ENCODE peak calls at places on chromosomes 12 and 14, in four cellular contexts. K, A, D and W are unnamed samples.

GRCh38 chr14:56248442-56248841 is 130.2 kb downstream of the PELI2 start:
- DNase-seq in K (no peak), A (no peak), D (no peak), W (no peak)

GRCh38 chr14:64504310-64504896 is at the start of gene ZBTB1:
- DNase-seq in K (peak; percentile 87), A (peak; percentile 79), D (peak; percentile 93), W (peak; percentile 90)

GRCh38 chr12:104106965-104107364 is 31.0 kb downstream of the NFYB start:
- DNase-seq in K (no peak), A (no peak), D (no peak), W (no peak)

GRCh38 chr12:51905507-51906438 is 1.5 kb upstream of the ACVRL1 start:
- DNase-seq in K (no peak), A (no peak), D (peak; percentile 81), W (peak; percentile 72)

GRCh38 chr12:51759175-51759574 is 89.3 kb downstream of the FIGNL2 start:
- DNase-seq in K (no peak), A (no peak), D (no peak), W (no peak)

GRCh38 chr14:90697577-90698206 is 118.5 kb downstream of the TTC7B start:
- DNase-seq in K (peak; percentile 78), A (peak; percentile 50), D (peak; percentile 88), W (no peak)

GRCh38 chr12:948238-948637 is 1.3 kb downstream of the RAD52 start:
- DNase-seq in K (no peak), A (no peak), D (no peak), W (no peak)

GRCh38 chr12:92389466-92389865 is 243.8 kb upstream of the BTG1 start:
- DNase-seq in K (no peak), A (no peak), D (no peak), W (no peak)

GRCh38 chr14:69931960-69932359 is 52.7 kb downstream of the SMOC1 start:
- DNase-seq in K (no peak), A (no peak), D (no peak), W (no peak)

GRCh38 chr14:53306267-53306721 is 153.2 kb upstream of the DDHD1 start:
- DNase-seq in K (no peak), A (no peak), D (peak; percentile 78), W (peak; percentile 53)

GRCh38 chr14:35268946-35269345 is 23.2 kb upstream of the PSMA6 start:
- DNase-seq in K (no peak), A (no peak), D (no peak), W (no peak)

GRCh38 chr12:130998136-130998535 is 44.4 kb downstream of the ADGRD1 start:
- DNase-seq in K (peak; percentile 3), A (no peak), D (no peak), W (no peak)

GRCh38 chr12:14873440-14874185 is 12.0 kb downstream of the MGP start:
- DNase-seq in K (no peak), A (no peak), D (no peak), W (no peak)

GRCh38 chr12:87155616-87156015 is 873.6 kb downstream of the C12orf50 start:
- DNase-seq in K (no peak), A (no peak), D (peak; percentile 87), W (no peak)

GRCh38 chr14:71169028-71169427 is 261.8 kb downstream of the PCNX1 start:
- DNase-seq in K (no peak), A (no peak), D (no peak), W (no peak)

GRCh38 chr14:102034301-102034700 is 52.5 kb downstream of the HSP90AA1 start:
- DNase-seq in K (no peak), A (no peak), D (no peak), W (no peak)

GRCh38 chr12:1531654-1532366 is 62.6 kb downstream of the FBXL14 start:
- DNase-seq in K (no peak), A (no peak), D (no peak), W (no peak)

GRCh38 chr12:20695232-20695631 is at the start of gene SLCO1C1:
- DNase-seq in K (no peak), A (no peak), D (no peak), W (no peak)

GRCh38 chr12:47850153-47851084 is 30.7 kb upstream of the HDAC7 start:
- DNase-seq in K (no peak), A (no peak), D (no peak), W (no peak)

GRCh38 chr12:91999823-92000222 is 145.8 kb downstream of the BTG1 start:
- DNase-seq in K (no peak), A (no peak), D (no peak), W (no peak)

GRCh38 chr12:4932576-4932975 is 22.9 kb downstream of the KCNA1 start:
- DNase-seq in K (no peak), A (no peak), D (no peak), W (no peak)

GRCh38 chr12:78210894-78211302 is 380.2 kb downstream of the NAV3 start:
- DNase-seq in K (no peak), A (no peak), D (peak; percentile 84), W (no peak)

GRCh38 chr12:131830335-131831020 is 2.3 kb downstream of the MMP17 start:
- DNase-seq in K (peak; percentile 67), A (no peak), D (peak; percentile 93), W (peak; percentile 76)

GRCh38 chr12:12004524-12004923 is 66.2 kb upstream of the BCL2L14 start:
- DNase-seq in K (no peak), A (no peak), D (no peak), W (no peak)

GRCh38 chr12:114405449-114406271 is at the start of gene TBX5:
- DNase-seq in K (no peak), A (no peak), D (peak; percentile 75), W (no peak)

GRCh38 chr14:72611956-72612500 is 281.9 kb downstream of the DPF3 start:
- DNase-seq in K (no peak), A (no peak), D (no peak), W (no peak)

GRCh38 chr12:27554421-27555186 is 30.6 kb downstream of the PPFIBP1 start:
- DNase-seq in K (no peak), A (no peak), D (peak; percentile 90), W (no peak)

GRCh38 chr12:88993655-88994054 is 358.6 kb downstream of the DUSP6 start:
- DNase-seq in K (no peak), A (no peak), D (peak; percentile 80), W (no peak)

GRCh38 chr14:72678360-72678759 is 215.5 kb downstream of the DPF3 start:
- DNase-seq in K (no peak), A (no peak), D (peak; percentile 13), W (no peak)

GRCh38 chr12:48012070-48012469 is 7.8 kb upstream of the COL2A1 start:
- DNase-seq in K (no peak), A (no peak), D (no peak), W (no peak)

GRCh38 chr14:64717870-64718269 is 13.6 kb downstream of the PLEKHG3 start:
- DNase-seq in K (peak; percentile 48), A (no peak), D (no peak), W (peak; percentile 28)

GRCh38 chr14:67186369-67186768 is 2.9 kb upstream of the GARIN2 start:
- DNase-seq in K (no peak), A (no peak), D (no peak), W (no peak)

GRCh38 chr12:40980346-40981005 is 207.6 kb upstream of the PDZRN4 start:
- DNase-seq in K (no peak), A (no peak), D (no peak), W (no peak)

GRCh38 chr14:105930572-105930971 is 404.2 kb downstream of the TMEM121 start:
- DNase-seq in K (no peak), A (no peak), D (no peak), W (no peak)

DNA sequence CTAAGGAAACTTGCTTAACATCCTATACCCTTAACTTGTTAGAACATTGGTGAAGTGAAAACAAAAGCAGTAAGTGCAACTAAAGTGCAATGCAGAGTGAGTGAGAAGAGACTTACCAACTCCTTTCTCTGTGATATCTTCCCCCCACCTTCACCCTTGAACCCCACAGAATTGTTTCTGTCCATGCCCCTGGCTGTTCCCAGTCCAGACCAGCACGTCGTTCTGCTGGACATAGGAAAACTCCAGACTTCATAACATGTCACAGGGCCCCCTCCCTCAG is 91.9 kb downstream of the DAD1 start:
- DNase-seq in K (no peak), A (no peak), D (no peak), W (no peak)
- H3K4me3 ChIP-seq in K (peak overlapping the region; percentile 3), A (peak overlapping the region; percentile 70), D (no peak overlapping the region), W (no peak overlapping the region)

GRCh38 chr14:57865450-57866198 is at the start of gene SLC35F4:
- DNase-seq in K (no peak), A (no peak), D (peak; percentile 33), W (no peak)
- H3K4me3 ChIP-seq in K (peak within 1 kb of the TSS; percentile 12), A (no peak within 1 kb of the TSS), D (peak within 1 kb of the TSS; percentile 20), W (no peak within 1 kb of the TSS)

GRCh38 chr14:28055008-28055407 is 711.6 kb upstream of the FOXG1 start:
- DNase-seq in K (no peak), A (no peak), D (no peak), W (no peak)

GRCh38 chr14:28059254-28059653 is 707.3 kb upstream of the FOXG1 start:
- DNase-seq in K (no peak), A (no peak), D (no peak), W (no peak)

GRCh38 chr14:28058012-28058296 is 708.6 kb upstream of the FOXG1 start:
- DNase-seq in K (no peak), A (no peak), D (no peak), W (no peak)

GRCh38 chr14:28061006-28061405 is 705.6 kb upstream of the FOXG1 start:
- DNase-seq in K (no peak), A (no peak), D (no peak), W (no peak)

DNA sequence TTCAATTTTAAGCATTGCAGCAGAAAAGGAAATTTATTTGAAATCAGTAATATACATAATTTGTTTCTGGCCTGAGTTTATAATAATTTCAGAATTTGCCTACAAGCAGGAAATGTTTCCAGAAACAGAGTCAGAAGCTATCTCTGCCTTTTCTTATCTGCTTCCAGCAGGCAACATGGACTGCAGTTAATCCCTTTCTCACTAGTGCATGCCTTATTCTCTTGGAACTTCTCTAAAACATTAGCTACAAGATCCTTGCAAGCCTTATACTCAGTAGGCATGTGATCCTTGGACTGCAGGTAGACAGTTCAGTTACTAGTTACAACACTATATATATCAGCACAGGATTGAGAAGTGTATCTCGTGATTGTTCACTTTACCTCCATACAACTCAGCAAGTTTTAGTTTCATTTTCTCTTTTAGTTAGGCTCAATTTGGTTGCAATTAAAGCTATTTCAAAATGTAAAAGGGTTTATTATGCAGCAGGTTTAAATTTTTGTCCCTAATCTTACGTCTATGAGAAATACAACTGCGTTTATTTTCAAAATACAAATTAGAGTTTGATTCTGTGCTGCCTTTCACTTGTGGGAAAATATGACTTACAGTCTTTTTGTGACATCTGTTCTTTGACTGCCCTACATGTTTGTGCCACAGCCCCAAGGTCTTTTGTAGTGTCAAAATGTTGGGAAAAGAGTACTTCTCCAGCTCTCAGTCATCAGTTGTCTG is 709.1 kb upstream of the FOXG1 start:
- DNase-seq in K (no peak), A (no peak), D (no peak), W (no peak)
- H3K4me3 ChIP-seq in K (no peak overlapping the region), A (no peak overlapping the region), D (no peak overlapping the region), W (no peak overlapping the region)

GRCh38 chr14:60634153-60634552 is 15.1 kb downstream of the SIX1 start:
- DNase-seq in K (no peak), A (no peak), D (no peak), W (no peak)
- H3K4me3 ChIP-seq in K (no peak overlapping the region), A (no peak overlapping the region), D (no peak overlapping the region), W (no peak overlapping the region)

GRCh38 chr12:94261781-94262180 is 113.4 kb downstream of the PLXNC1 start:
- DNase-seq in K (no peak), A (no peak), D (no peak), W (no peak)
- H3K4me3 ChIP-seq in K (peak overlapping the region; percentile 57), A (peak overlapping the region; percentile 70), D (no peak overlapping the region), W (no peak overlapping the region)

GRCh38 chr12:6373022-6373787 is 2.2 kb downstream of the SCNN1A start:
- DNase-seq in K (peak; percentile 59), A (no peak), D (no peak), W (no peak)
- H3K4me3 ChIP-seq in K (peak overlapping the region; percentile 40), A (no peak overlapping the region), D (no peak overlapping the region), W (peak overlapping the region; percentile 47)

GRCh38 chr12:109097140-109097434 is 310 bp upstream of the UNG start:
- DNase-seq in K (no peak), A (no peak), D (no peak), W (no peak)
- H3K4me3 ChIP-seq in K (no peak overlapping the region), A (no peak overlapping the region), D (peak overlapping the region; percentile 54), W (peak overlapping the region; percentile 85)